ENCODE peak calls at places on chromosome 20, in four cellular contexts. O, X, Z and M are unnamed samples.

GRCh38 chr20:60559462-60559861 is 601.2 kb downstream of the CDH26 start:
- DNase-seq in Z (no peak), O (peak), X (no peak), M (no peak)

GRCh38 chr20:32300647-32301046 is 23.2 kb downstream of the KIF3B start:
- DNase-seq in Z (no peak), O (no peak), X (no peak), M (no peak)

GRCh38 chr20:44979090-44979621 is 12.8 kb downstream of the STK4 start:
- DNase-seq in O (no peak), X (no peak), Z (no peak), M (no peak)

GRCh38 chr20:56689852-56690485 is 60.9 kb downstream of the TFAP2C start:
- DNase-seq in O (no peak), X (no peak), Z (no peak), M (no peak)

GRCh38 chr20:1735417-1736089 is 78.0 kb upstream of the SIRPG start:
- DNase-seq in O (no peak), Z (no peak), X (no peak), M (peak)

GRCh38 chr20:40471261-40471629 is 217.8 kb downstream of the MAFB start:
- DNase-seq in X (no peak), O (peak), Z (no peak), M (no peak)

GRCh38 chr20:33871362-33871761 is 60.2 kb downstream of the CHMP4B start:
- DNase-seq in X (no peak), Z (no peak), O (no peak), M (no peak)

GRCh38 chr20:46401478-46401860 is 4.9 kb downstream of the ELMO2 start:
- DNase-seq in O (no peak), Z (no peak), X (no peak), M (no peak)

GRCh38 chr20:62952373-62953166 is at the start of gene SLC17A9:
- DNase-seq in Z (peak), O (peak), X (peak), M (peak)

GRCh38 chr20:5706797-5707196 is 43.4 kb upstream of the SHLD1 start:
- DNase-seq in O (no peak), X (no peak), Z (no peak), M (no peak)

GRCh38 chr20:18849131-18849530 is 35.5 kb downstream of the SCP2D1 start:
- DNase-seq in O (no peak), X (no peak), Z (no peak), M (no peak)

GRCh38 chr20:41669708-41670263 is 51.6 kb upstream of the CHD6 start:
- DNase-seq in X (no peak), Z (no peak), O (peak), M (no peak)

GRCh38 chr20:41299899-41300298 is 17.6 kb downstream of the ZHX3 start:
- DNase-seq in X (no peak), Z (no peak), O (no peak), M (no peak)

GRCh38 chr20:57620274-57620990 is at the start of gene ZBP1:
- DNase-seq in X (no peak), O (no peak), Z (no peak), M (peak)

GRCh38 chr20:36777152-36777551 is 3.6 kb upstream of the DSN1 start:
- DNase-seq in O (no peak), Z (no peak), X (no peak), M (peak)

GRCh38 chr20:19376451-19376971 is 164.1 kb downstream of the SLC24A3 start:
- DNase-seq in X (no peak), Z (no peak), O (no peak), M (no peak)

GRCh38 chr20:36647194-36648121 is 1.5 kb upstream of the SLA2 start:
- DNase-seq in Z (no peak), O (no peak), X (no peak), M (no peak)

GRCh38 chr20:45444050-45444449 is 25.5 kb upstream of the WFDC2 start:
- DNase-seq in O (no peak), X (no peak), Z (no peak), M (no peak)

GRCh38 chr20:57737349-57737748 is 27.5 kb upstream of the PMEPA1 start:
- DNase-seq in O (no peak), Z (no peak), X (no peak), M (no peak)

GRCh38 chr20:1337441-1337840 is 8.5 kb upstream of the SDCBP2 start:
- DNase-seq in O (no peak), Z (no peak), X (no peak), M (no peak)

GRCh38 chr20:34871320-34871926 is 1.2 kb downstream of the GGT7 start:
- DNase-seq in Z (no peak), X (no peak), O (no peak), M (no peak)

GRCh38 chr20:31542963-31543362 is 28.7 kb downstream of the HM13 start:
- DNase-seq in X (no peak), O (no peak), Z (no peak), M (no peak)

GRCh38 chr20:56945057-56945456 is 316.0 kb downstream of the TFAP2C start:
- DNase-seq in O (no peak), X (peak), Z (no peak), M (no peak)

GRCh38 chr20:21511850-21512633 is 1.8 kb downstream of the NKX2-2 start:
- DNase-seq in X (no peak), Z (no peak), O (peak), M (no peak)

GRCh38 chr20:41408131-41408789 is 41.6 kb upstream of the EMILIN3 start:
- DNase-seq in O (no peak), X (no peak), Z (no peak), M (no peak)

GRCh38 chr20:45070932-45071632 is 29.8 kb downstream of the KCNS1 start:
- DNase-seq in Z (no peak), O (no peak), X (no peak), M (no peak)

GRCh38 chr20:60470366-60470765 is 512.1 kb downstream of the CDH26 start:
- DNase-seq in Z (no peak), X (no peak), O (no peak), M (no peak)

GRCh38 chr20:36861625-36861874 is 14.4 kb upstream of the TLDC2 start:
- DNase-seq in X (no peak), Z (no peak), O (no peak), M (no peak)

GRCh38 chr20:56400001-56400640 is 7.7 kb downstream of the CSTF1 start:
- DNase-seq in Z (no peak), O (peak), X (peak), M (no peak)

GRCh38 chr20:61731363-61732181 is 334.1 kb downstream of the TAF4 start:
- DNase-seq in Z (no peak), O (no peak), X (no peak), M (peak)

GRCh38 chr20:1802385-1803215 is 92.6 kb upstream of the SIRPA start:
- DNase-seq in X (peak), O (peak), Z (peak), M (peak)

GRCh38 chr20:57704245-57704644 is 5.6 kb downstream of the PMEPA1 start:
- DNase-seq in X (no peak), Z (no peak), O (no peak), M (no peak)

GRCh38 chr20:37821691-37822655 is 81.0 kb upstream of the VSTM2L start:
- DNase-seq in O (no peak), X (no peak), Z (no peak), M (no peak)

GRCh38 chr20:23161244-23161875 is 75.2 kb upstream of the CD93 start:
- DNase-seq in Z (no peak), X (no peak), O (no peak), M (peak)

GRCh38 chr20:36153754-36154695 is 515 bp upstream of the EPB41L1 start:
- DNase-seq in X (peak), Z (peak), O (peak), M (peak)

DNA sequence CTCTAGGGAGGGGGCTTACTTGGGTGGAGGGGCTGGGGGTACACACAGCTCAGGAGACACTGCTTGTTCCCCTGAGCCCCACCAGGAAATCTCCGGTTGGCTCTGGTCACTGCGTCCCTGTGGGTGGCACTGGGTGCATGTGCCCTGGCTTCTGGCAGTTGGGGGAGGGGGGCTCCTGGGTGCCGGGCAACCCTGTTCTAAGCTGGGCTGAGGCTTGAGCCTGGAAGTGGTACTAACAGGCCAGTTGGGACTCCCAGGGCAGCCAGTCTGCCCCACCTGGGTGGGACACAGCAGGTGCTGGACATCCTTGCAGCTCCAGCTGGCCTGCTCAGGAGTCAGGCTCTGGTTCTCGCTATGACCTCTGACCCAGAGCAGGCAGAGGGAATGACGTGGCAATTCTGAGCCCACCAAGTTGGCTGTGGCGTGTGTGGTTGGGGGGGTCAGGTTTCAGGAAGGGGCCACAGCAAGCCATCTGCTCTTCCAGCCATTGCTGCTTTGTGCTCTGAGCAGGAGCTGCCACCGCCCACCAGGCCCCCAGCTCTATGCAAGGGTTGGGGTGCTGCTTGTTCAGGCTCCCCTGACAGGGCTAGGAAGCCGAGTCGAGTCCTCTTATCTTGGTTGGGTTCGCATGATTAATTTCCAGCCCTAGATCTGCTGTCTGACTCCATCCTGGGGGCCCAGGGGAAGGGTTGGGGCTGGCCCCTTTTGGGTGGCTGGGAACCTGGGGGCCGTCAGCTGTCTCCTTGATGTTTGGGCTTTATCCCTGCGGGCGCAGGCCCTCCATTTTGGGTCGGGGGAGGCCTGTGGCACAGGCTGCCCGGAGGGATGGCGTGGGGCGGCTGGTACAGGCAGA is 590 bp downstream of the C20orf204 start:
- DNase-seq in Z (no peak), X (no peak), O (no peak), M (peak)
- H3K4me3 ChIP-seq in Z (no peak), X (no peak), O (no peak), M (no peak)

GRCh38 chr20:13356591-13356990 is 135.5 kb downstream of the ISM1 start:
- DNase-seq in X (no peak), O (peak), Z (no peak), M (no peak)
- H3K4me3 ChIP-seq in X (no peak), O (no peak), Z (no peak), M (no peak)

GRCh38 chr20:2820896-2821869 is 5.0 kb downstream of the TMEM239 start:
- DNase-seq in Z (no peak), X (no peak), O (peak), M (peak)
- H3K4me3 ChIP-seq in Z (no peak), X (no peak), O (no peak), M (no peak)

DNA sequence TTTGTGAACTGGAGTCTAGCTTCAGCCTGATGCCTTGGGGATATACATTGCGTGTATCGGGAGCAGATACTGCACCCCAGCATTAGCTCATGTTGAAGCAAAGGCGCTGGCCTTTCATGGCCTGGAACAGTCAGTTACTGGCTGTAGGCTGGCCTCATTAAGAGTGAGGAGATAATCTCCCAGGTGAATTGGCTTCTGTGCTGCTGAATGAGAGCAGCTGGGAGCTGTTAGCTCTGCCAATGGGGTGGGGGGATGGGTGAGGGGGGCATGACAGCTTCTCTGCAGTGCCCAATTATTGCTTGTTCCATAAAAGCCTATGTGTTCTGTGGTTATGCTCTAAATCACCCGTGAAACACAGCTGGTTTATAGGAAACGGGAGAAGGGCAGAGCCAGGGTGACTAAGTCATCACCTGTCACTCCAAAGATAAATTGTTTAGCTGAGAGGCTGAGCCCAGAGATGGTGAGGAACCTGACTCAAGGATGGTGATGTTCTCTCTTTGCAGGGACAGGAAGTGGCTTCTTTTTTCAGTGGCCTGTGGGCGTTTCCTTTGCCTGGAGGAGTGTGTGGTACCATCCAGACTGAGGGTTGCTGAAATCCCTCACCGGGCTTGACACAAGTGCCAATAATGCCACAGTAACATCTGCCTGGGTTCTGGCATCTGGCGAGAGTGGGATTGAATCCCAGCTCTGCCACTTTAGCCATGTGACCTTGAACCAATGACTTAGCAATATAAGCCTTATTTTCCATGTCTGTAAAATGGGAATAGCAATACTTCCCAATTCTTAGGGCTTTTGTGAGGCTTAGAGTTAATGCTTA is 170.8 kb downstream of the BCAS1 start:
- DNase-seq in Z (peak), X (no peak), O (no peak), M (no peak)
- H3K4me3 ChIP-seq in Z (no peak), X (no peak), O (no peak), M (no peak)